ENCODE peak calls at places on chromosome 4, in nine cellular contexts. E is occipital lobe, A is Ammon's horn, P is ovary, Y is ELR, W is LHCN-M2, T is right lobe of liver, Q is immature natural killer cell, M is BJ. Z is an unnamed sample.

GRCh38 chr4:74311696-74312313 is 3.5 kb downstream of the EPGN start:
- DNase-seq in T (no peak), W (peak), M (no peak), A (peak), P (no peak), Y (peak), E (no peak), Q (peak), Z (no peak)

GRCh38 chr4:60648774-60649173 is 551.4 kb upstream of the ADGRL3 start:
- DNase-seq in P (no peak), Y (no peak), W (no peak), A (no peak), Q (no peak), E (no peak), M (no peak), T (no peak), Z (no peak)

GRCh38 chr4:26503427-26503826 is 13.1 kb upstream of the CCKAR start:
- DNase-seq in P (no peak), Q (no peak), Y (no peak), M (no peak), W (peak), E (no peak), A (no peak), T (no peak), Z (no peak)

GRCh38 chr4:9703391-9703790 is 78.0 kb upstream of the DRD5 start:
- DNase-seq in Q (peak), Y (peak), P (no peak), T (no peak), A (peak), E (no peak), W (peak), M (no peak), Z (no peak)

GRCh38 chr4:102420563-102421221 is 75.4 kb upstream of the SLC39A8 start:
- DNase-seq in E (no peak), Y (peak), Q (no peak), P (no peak), M (no peak), W (peak), A (peak), T (no peak), Z (no peak)

GRCh38 chr4:86091201-86091600 is 268.7 kb downstream of the MAPK10 start:
- DNase-seq in W (no peak), T (no peak), Y (peak), E (no peak), M (no peak), Q (no peak), P (no peak), A (no peak), Z (peak)

GRCh38 chr4:16914208-16914607 is 15.8 kb upstream of the LDB2 start:
- DNase-seq in A (no peak), P (no peak), M (no peak), W (no peak), E (no peak), T (no peak), Q (no peak), Y (peak), Z (peak)

GRCh38 chr4:20464381-20464780 is 212.7 kb downstream of the SLIT2 start:
- DNase-seq in P (no peak), A (peak), Q (no peak), Y (peak), E (no peak), M (no peak), T (no peak), W (peak), Z (peak)

GRCh38 chr4:98802673-98803286 is 126.2 kb downstream of the EIF4E start:
- DNase-seq in A (no peak), Q (no peak), M (no peak), P (no peak), Y (no peak), T (no peak), E (no peak), W (no peak), Z (no peak)

GRCh38 chr4:113433536-113434246 is 327.8 kb downstream of the CAMK2D start:
- DNase-seq in E (no peak), P (no peak), Y (peak), T (no peak), Q (no peak), A (no peak), W (no peak), M (no peak), Z (no peak)

GRCh38 chr4:150308824-150309472 is 230.7 kb downstream of the DCLK2 start:
- DNase-seq in M (no peak), E (no peak), A (no peak), W (peak), Q (no peak), P (no peak), Y (peak), T (no peak), Z (peak)

GRCh38 chr4:7999695-8000094 is 60.0 kb upstream of the AFAP1 start:
- DNase-seq in Y (no peak), T (no peak), Q (no peak), P (no peak), A (no peak), E (no peak), W (no peak), M (no peak), Z (no peak)

GRCh38 chr4:24745172-24745895 is 50.0 kb upstream of the SOD3 start:
- DNase-seq in E (no peak), T (no peak), Y (no peak), P (no peak), W (no peak), Q (no peak), A (no peak), M (no peak), Z (no peak)

GRCh38 chr4:111812760-111813159 is 332.5 kb upstream of the FAM241A start:
- DNase-seq in M (no peak), Q (no peak), E (no peak), Y (no peak), P (no peak), W (no peak), T (no peak), A (no peak), Z (no peak)

GRCh38 chr4:44927361-44928061 is 201.2 kb upstream of the GNPDA2 start:
- DNase-seq in P (no peak), A (peak), W (peak), Q (no peak), T (no peak), E (no peak), Y (peak), M (no peak), Z (no peak)

GRCh38 chr4:147542229-147542990 is 61.5 kb downstream of the EDNRA start:
- DNase-seq in Y (no peak), E (no peak), A (no peak), P (no peak), Q (no peak), W (no peak), M (no peak), T (no peak), Z (no peak)

GRCh38 chr4:93764647-93765246 is 63.8 kb upstream of the ATOH1 start:
- DNase-seq in Q (no peak), Y (peak), T (no peak), P (no peak), M (peak), A (peak), E (no peak), W (peak), Z (peak)

GRCh38 chr4:2545321-2546013 is 9.0 kb downstream of the FAM193A start:
- DNase-seq in W (peak), Y (no peak), T (no peak), A (no peak), Q (no peak), P (no peak), M (no peak), E (no peak), Z (peak)

GRCh38 chr4:141081921-141082381 is 51.3 kb downstream of the RNF150 start:
- DNase-seq in T (no peak), Y (no peak), A (peak), Q (no peak), M (no peak), W (no peak), P (no peak), E (no peak), Z (no peak)

GRCh38 chr4:71300362-71300761 is 38.5 kb upstream of the SLC4A4 start:
- DNase-seq in A (no peak), E (no peak), Q (no peak), M (no peak), W (no peak), Y (no peak), T (no peak), P (no peak), Z (no peak)

GRCh38 chr4:36027203-36027602 is 217.1 kb downstream of the ARAP2 start:
- DNase-seq in E (no peak), P (no peak), Q (no peak), M (no peak), T (no peak), Y (no peak), A (no peak), W (no peak), Z (no peak)

GRCh38 chr4:140426610-140427103 is 791 bp downstream of the CLGN start:
- DNase-seq in M (no peak), E (no peak), Y (no peak), T (no peak), A (no peak), W (no peak), Q (no peak), P (no peak), Z (no peak)

GRCh38 chr4:87529187-87529586 is at the start of gene SPARCL1:
- DNase-seq in W (no peak), A (peak), Q (no peak), P (peak), Y (no peak), E (peak), T (no peak), M (no peak), Z (no peak)

GRCh38 chr4:79979785-79980437 is 93.1 kb downstream of the ANTXR2 start:
- DNase-seq in E (no peak), W (no peak), A (no peak), Y (peak), T (no peak), M (no peak), Q (no peak), P (no peak), Z (no peak)

GRCh38 chr4:94757192-94758140 is at the start of gene BMPR1B:
- DNase-seq in P (peak), T (no peak), Y (peak), M (no peak), E (no peak), A (peak), Q (no peak), W (peak), Z (peak)

GRCh38 chr4:174524242-174524641 is 2.0 kb upstream of the HPGD start:
- DNase-seq in E (no peak), P (no peak), Q (no peak), Y (no peak), A (no peak), T (no peak), M (no peak), W (no peak), Z (no peak)

GRCh38 chr4:118076958-118077766 is 42.9 kb downstream of the NDST3 start:
- DNase-seq in E (no peak), T (peak), P (no peak), W (peak), A (no peak), Q (no peak), M (no peak), Y (peak), Z (peak)

Z was measured in HCEC 1CT.